ENCODE peak calls at places on chromosomes 1 and 21, in six cellular contexts. P is fibroblast of lung, B is hepatocyte, R is IMR-90, G is HL-60, C is Panc1. K is an unnamed sample.

GRCh38 chr1:14958249-14959215 is 195.0 kb upstream of the TMEM51 start:
- DNase-seq in P (no peak), B (no peak), R (no peak), G (no peak), C (no peak), K (no peak)

GRCh38 chr1:107532318-107532717 is 391.5 kb downstream of the NTNG1 start:
- DNase-seq in P (no peak), B (no peak), R (no peak), G (no peak), C (no peak), K (no peak)

GRCh38 chr1:233586301-233586700 is 27.6 kb upstream of the KCNK1 start:
- DNase-seq in P (no peak), B (no peak), R (no peak), G (no peak), C (no peak), K (no peak)

GRCh38 chr1:58722967-58723366 is 23.1 kb upstream of the MYSM1 start:
- DNase-seq in P (no peak), B (no peak), R (no peak), G (no peak), C (no peak), K (no peak)

GRCh38 chr21:31493350-31493880 is 149.4 kb upstream of the TIAM1 start:
- DNase-seq in P (no peak), B (no peak), R (no peak), G (no peak), C (no peak), K (no peak)

GRCh38 chr1:113073457-113073950 is 506 bp downstream of the LRIG2 start:
- DNase-seq in P (peak; percentile 62), B (peak; percentile 88), R (peak; percentile 61), G (peak; percentile 34), C (no peak), K (peak; percentile 80)

GRCh38 chr1:110783292-110783918 is 89.5 kb upstream of the CD53 start:
- DNase-seq in P (peak; percentile 58), B (peak; percentile 74), R (peak; percentile 50), G (peak; percentile 34), C (peak; percentile 61), K (no peak)

GRCh38 chr1:198701250-198701649 is 62.4 kb downstream of the PTPRC start:
- DNase-seq in P (no peak), B (no peak), R (no peak), G (no peak), C (no peak), K (no peak)

GRCh38 chr1:174680101-174680500 is 232.3 kb downstream of the GPR52 start:
- DNase-seq in P (no peak), B (no peak), R (no peak), G (no peak), C (no peak), K (no peak)

GRCh38 chr1:182446033-182446669 is 3.8 kb upstream of the RGSL1 start:
- DNase-seq in P (peak; percentile 48), B (peak; percentile 54), R (peak; percentile 40), G (no peak), C (peak; percentile 30), K (no peak)

GRCh38 chr1:116804736-116805135 is 50.5 kb downstream of the CD2 start:
- DNase-seq in P (no peak), B (no peak), R (no peak), G (no peak), C (no peak), K (no peak)

GRCh38 chr1:206658264-206658980 is 23.1 kb downstream of the DYRK3 start:
- DNase-seq in P (no peak), B (peak; percentile 48), R (no peak), G (no peak), C (no peak), K (no peak)

GRCh38 chr1:236495359-236496120 is 28.2 kb upstream of the LGALS8 start:
- DNase-seq in P (no peak), B (peak; percentile 29), R (no peak), G (no peak), C (no peak), K (no peak)

GRCh38 chr1:247367786-247368342 is 36.2 kb upstream of the ZNF496 start:
- DNase-seq in P (no peak), B (no peak), R (peak; percentile 73), G (no peak), C (no peak), K (no peak)

GRCh38 chr1:182962554-182963115 is 9.7 kb upstream of the SHCBP1L start:
- DNase-seq in P (peak; percentile 92), B (peak; percentile 94), R (peak; percentile 90), G (peak; percentile 20), C (peak; percentile 68), K (peak; percentile 94)

GRCh38 chr1:222618880-222619321 is 1.0 kb downstream of the MIA3 start:
- DNase-seq in P (peak; percentile 35), B (peak; percentile 50), R (peak; percentile 29), G (no peak), C (no peak), K (peak; percentile 71)

GRCh38 chr21:20996421-20997307 is 1.5 kb upstream of the NCAM2 start:
- DNase-seq in P (peak; percentile 29), B (peak; percentile 5), R (peak; percentile 16), G (no peak), C (no peak), K (no peak)

GRCh38 chr1:226871047-226871365 is 590 bp downstream of the PSEN2 start:
- DNase-seq in P (no peak), B (no peak), R (no peak), G (no peak), C (no peak), K (no peak)

GRCh38 chr1:78411707-78412106 is 79.1 kb upstream of the PTGFR start:
- DNase-seq in P (no peak), B (no peak), R (no peak), G (no peak), C (no peak), K (no peak)

GRCh38 chr1:51897699-51898031 is 19.1 kb upstream of the NRDC start:
- DNase-seq in P (peak; percentile 68), B (no peak), R (peak; percentile 97), G (no peak), C (peak; percentile 78), K (no peak)

GRCh38 chr1:85576256-85576641 is 4.3 kb upstream of the CCN1 start:
- DNase-seq in P (no peak), B (no peak), R (no peak), G (no peak), C (peak; percentile 48), K (peak; percentile 90)

GRCh38 chr1:25675729-25676476 is 59.3 kb downstream of the MAN1C1 start:
- DNase-seq in P (no peak), B (no peak), R (no peak), G (no peak), C (no peak), K (no peak)
- H3K27ac ChIP-seq in P (no peak overlapping the region), B (no peak overlapping the region), R (no peak overlapping the region), G (no peak overlapping the region), C (no peak overlapping the region), K (no peak overlapping the region)

DNA sequence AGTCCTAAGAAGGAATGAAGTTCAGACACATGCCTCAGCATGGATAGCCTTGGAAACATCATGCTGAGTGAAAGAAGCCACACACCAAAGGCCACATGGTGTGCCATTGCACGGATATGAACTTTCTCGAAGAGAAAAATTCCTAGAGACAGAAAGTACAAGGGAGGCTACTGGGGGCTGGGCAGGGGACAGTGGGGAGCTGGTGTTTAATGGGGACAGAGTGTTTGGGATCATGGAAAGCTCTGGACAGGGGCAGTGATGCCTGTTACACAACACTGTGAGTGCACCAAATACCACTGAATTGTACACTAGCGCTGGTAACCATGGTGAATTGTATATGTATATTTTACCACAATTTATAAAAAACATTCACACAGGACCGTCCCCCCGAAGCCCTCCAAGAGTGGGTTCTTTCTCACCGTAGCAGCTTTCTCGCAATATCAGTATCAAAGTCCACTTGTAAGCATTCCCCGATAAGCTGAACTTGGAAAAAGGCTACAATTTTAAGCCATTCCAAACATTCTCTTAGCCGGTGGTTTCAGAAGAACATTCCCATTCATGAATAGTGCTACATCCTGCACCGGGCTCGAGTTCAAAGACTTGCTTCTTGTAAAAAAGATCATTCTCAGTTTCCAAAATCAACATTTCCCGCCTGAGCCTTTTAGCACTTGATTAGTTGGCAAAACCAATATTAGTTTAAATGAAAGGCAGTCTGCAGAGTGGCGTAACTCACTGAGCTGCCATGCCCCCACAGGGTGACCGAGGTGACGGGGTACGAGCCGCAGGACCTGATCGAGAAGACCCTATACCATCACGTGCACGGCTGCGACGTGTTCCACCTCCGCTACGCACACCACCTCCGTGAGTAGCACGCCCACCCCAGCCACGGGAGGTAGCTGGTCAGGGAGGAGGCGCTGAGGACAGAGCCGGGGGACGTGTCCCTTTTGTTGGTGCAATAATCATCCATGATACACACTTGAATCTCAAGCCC is 31.7 kb downstream of the SIM2 start:
- DNase-seq in P (no peak), B (no peak), R (no peak), G (no peak), C (no peak), K (no peak)
- H3K4me3 ChIP-seq in P (no peak overlapping the region), B (no peak overlapping the region), R (no peak overlapping the region), G (no peak overlapping the region), C (no peak overlapping the region), K (no peak overlapping the region)

GRCh38 chr1:42014823-42015222 is 96.1 kb upstream of the HIVEP3 start:
- DNase-seq in P (no peak), B (no peak), R (no peak), G (no peak), C (no peak), K (no peak)
- H3K27ac ChIP-seq in P (no peak overlapping the region), B (no peak overlapping the region), R (no peak overlapping the region), G (no peak overlapping the region), C (no peak overlapping the region), K (no peak overlapping the region)

DNA sequence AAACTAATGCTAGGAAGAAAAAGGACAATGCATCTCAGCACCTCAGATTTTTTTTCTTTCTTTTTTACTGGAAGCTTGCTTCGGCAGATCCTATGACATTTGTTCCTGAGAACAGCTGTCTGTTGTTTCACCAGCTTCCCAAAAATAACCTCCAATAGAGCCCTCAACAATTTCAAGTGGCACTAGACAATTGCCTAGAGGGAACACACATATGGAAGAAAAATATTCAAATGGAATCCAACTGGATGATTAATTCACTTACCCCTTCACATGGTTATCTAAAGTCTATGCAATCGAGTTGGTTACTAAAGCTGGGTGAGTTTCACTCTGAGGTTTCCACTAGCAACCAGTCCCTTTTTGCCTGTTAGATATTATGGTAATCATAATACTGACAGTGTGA is at the start of gene LEMD1:
- DNase-seq in P (no peak), B (no peak), R (no peak), G (no peak), C (no peak), K (no peak)
- H3K4me3 ChIP-seq in P (no peak within 1 kb of the TSS), B (no peak within 1 kb of the TSS), R (no peak within 1 kb of the TSS), G (no peak within 1 kb of the TSS), C (no peak within 1 kb of the TSS), K (no peak within 1 kb of the TSS)

DNA sequence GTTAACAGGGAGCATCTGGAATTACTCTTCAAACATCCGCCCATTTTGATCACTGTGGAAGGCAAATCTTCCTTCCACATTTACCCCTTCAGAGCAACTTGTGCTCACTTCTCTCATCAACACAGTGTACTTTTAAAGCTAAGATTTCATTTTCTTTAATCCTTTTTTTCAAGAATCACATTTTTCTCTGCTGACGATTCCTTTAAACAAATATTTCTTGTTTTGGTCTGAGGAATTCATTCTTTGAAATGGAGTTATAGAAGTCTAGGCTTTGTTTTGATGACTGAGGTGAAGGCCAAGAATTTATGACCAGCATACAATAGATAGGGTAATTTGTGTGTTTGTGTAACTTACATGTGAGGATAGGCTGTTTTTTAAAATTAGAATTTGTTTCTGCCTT is 25.6 kb downstream of the LRRC42 start:
- DNase-seq in P (no peak), B (no peak), R (peak; percentile 78), G (no peak), C (no peak), K (no peak)
- H3K27ac ChIP-seq in P (no peak overlapping the region), B (no peak overlapping the region), R (peak overlapping the region; percentile 86), G (no peak overlapping the region), C (no peak overlapping the region), K (no peak overlapping the region)

GRCh38 chr1:169110265-169110664 is 3.8 kb downstream of the ATP1B1 start:
- DNase-seq in P (no peak), B (no peak), R (no peak), G (no peak), C (no peak), K (no peak)
- H3K4me3 ChIP-seq in P (peak overlapping the region; percentile 27), B (peak overlapping the region; percentile 7), R (no peak overlapping the region), G (no peak overlapping the region), C (peak overlapping the region; percentile 93), K (peak overlapping the region; percentile 96)

K was measured in sigmoid colon.